ENCODE peak calls at places on chromosomes 6 and 20, in nine cellular contexts. A, Y, T, B, M, X, Z, O and L are unnamed samples.

GRCh38 chr6:163915131-163915530 is 500.6 kb downstream of the QKI start:
- DNase-seq in A (no peak), Y (no peak), T (no peak), B (no peak), M (no peak), X (no peak), Z (no peak), O (no peak), L (no peak)

GRCh38 chr20:41005361-41005729 is 23.3 kb upstream of the TOP1 start:
- DNase-seq in A (peak; percentile 96), Y (peak; percentile 99), T (no peak), B (peak; percentile 89), M (peak; percentile 46), X (peak; percentile 90), Z (peak; percentile 56), O (no peak), L (peak; percentile 96)

GRCh38 chr6:35419431-35419830 is 32.7 kb upstream of the FANCE start:
- DNase-seq in A (peak; percentile 84), Y (peak; percentile 74), T (no peak), B (no peak), M (no peak), X (peak; percentile 54), Z (peak; percentile 62), O (no peak), L (peak; percentile 75)

GRCh38 chr6:1801401-1801800 is 191.7 kb downstream of the FOXC1 start:
- DNase-seq in A (no peak), Y (no peak), T (no peak), B (no peak), M (no peak), X (no peak), Z (no peak), O (no peak), L (no peak)

GRCh38 chr6:67300430-67301040 is 1334.5 kb upstream of the ADGRB3 start:
- DNase-seq in A (no peak), Y (no peak), T (no peak), B (no peak), M (no peak), X (no peak), Z (no peak), O (no peak), L (no peak)

GRCh38 chr6:21970560-21970959 is 326.3 kb downstream of the PRL start:
- DNase-seq in A (no peak), Y (no peak), T (no peak), B (no peak), M (no peak), X (no peak), Z (peak; percentile 31), O (no peak), L (no peak)

GRCh38 chr20:55515831-55516230 is 489.5 kb downstream of the CBLN4 start:
- DNase-seq in A (no peak), Y (no peak), T (no peak), B (no peak), M (no peak), X (no peak), Z (no peak), O (no peak), L (no peak)

GRCh38 chr6:36627801-36628246 is 33.7 kb downstream of the SRSF3 start:
- DNase-seq in A (peak; percentile 72), Y (peak; percentile 95), T (no peak), B (peak; percentile 62), M (peak; percentile 32), X (no peak), Z (no peak), O (no peak), L (peak; percentile 30)

GRCh38 chr20:46875059-46875458 is 19.6 kb upstream of the EYA2 start:
- DNase-seq in A (no peak), Y (no peak), T (no peak), B (no peak), M (no peak), X (no peak), Z (no peak), O (no peak), L (no peak)

GRCh38 chr6:137363805-137364138 is 130.4 kb downstream of the OLIG3 start:
- DNase-seq in A (no peak), Y (no peak), T (no peak), B (no peak), M (no peak), X (no peak), Z (no peak), O (peak; percentile 64), L (peak; percentile 46)

GRCh38 chr6:140178550-140179334 is 804.3 kb upstream of the CITED2 start:
- DNase-seq in A (peak; percentile 88), Y (peak; percentile 56), T (no peak), B (peak; percentile 73), M (no peak), X (peak; percentile 68), Z (no peak), O (no peak), L (peak; percentile 81)

GRCh38 chr6:131597448-131597847 is 24.4 kb downstream of the ARG1 start:
- DNase-seq in A (peak; percentile 13), Y (peak; percentile 9), T (no peak), B (no peak), M (no peak), X (no peak), Z (peak; percentile 64), O (no peak), L (no peak)

GRCh38 chr6:44397424-44398169 is 10.1 kb downstream of the CDC5L start:
- DNase-seq in A (no peak), Y (no peak), T (no peak), B (no peak), M (peak; percentile 18), X (no peak), Z (no peak), O (no peak), L (no peak)

GRCh38 chr20:50338479-50339195 is 148.0 kb downstream of the CEBPB start:
- DNase-seq in A (peak; percentile 34), Y (peak; percentile 37), T (peak; percentile 37), B (no peak), M (no peak), X (no peak), Z (peak; percentile 93), O (peak; percentile 69), L (peak; percentile 28)

GRCh38 chr20:35708502-35708901 is 9.3 kb downstream of the ROMO1 start:
- DNase-seq in A (no peak), Y (no peak), T (no peak), B (no peak), M (no peak), X (no peak), Z (no peak), O (no peak), L (no peak)

GRCh38 chr6:155079985-155080452 is 84.9 kb downstream of the TIAM2 start:
- DNase-seq in A (no peak), Y (no peak), T (no peak), B (no peak), M (no peak), X (no peak), Z (no peak), O (no peak), L (no peak)

GRCh38 chr6:147204843-147205311 is 660 bp downstream of the STXBP5 start:
- DNase-seq in A (peak; percentile 28), Y (no peak), T (no peak), B (no peak), M (peak; percentile 44), X (no peak), Z (no peak), O (no peak), L (no peak)

GRCh38 chr20:33970229-33970628 is 23.5 kb upstream of the RALY start:
- DNase-seq in A (no peak), Y (no peak), T (no peak), B (no peak), M (no peak), X (no peak), Z (no peak), O (no peak), L (no peak)

GRCh38 chr20:23640873-23641667 is 3.3 kb upstream of the CST3 start:
- DNase-seq in A (no peak), Y (no peak), T (no peak), B (no peak), M (no peak), X (no peak), Z (no peak), O (no peak), L (no peak)